ENCODE peak calls at places on chromosome 11, in four cellular contexts. One of them, this sample, is unnamed. For H3K27me3 and H3K36me3, the result is how much of the 10 kb centered on the place peaks cover.

GRCh38 chr11:20488352-20488751 is 100.8 kb downstream of the PRMT3 start:
- DNase-seq in cardiac muscle cell: no peak
- DNase-seq in sigmoid colon: no peak
- DNase-seq in ovary: no peak
- DNase-seq in this sample: no peak

GRCh38 chr11:19344661-19345518 is 104.1 kb upstream of the E2F8 start:
- DNase-seq in ovary: no peak
- DNase-seq in sigmoid colon: peak
- DNase-seq in cardiac muscle cell: peak
- DNase-seq in this sample: no peak

GRCh38 chr11:79236541-79236971 is 204.3 kb downstream of the TENM4 start:
- DNase-seq in cardiac muscle cell: peak
- DNase-seq in ovary: no peak
- DNase-seq in sigmoid colon: no peak
- DNase-seq in this sample: peak

GRCh38 chr11:85845052-85845631 is 10.0 kb upstream of the CCDC83 start:
- DNase-seq in ovary: no peak
- DNase-seq in cardiac muscle cell: peak
- DNase-seq in sigmoid colon: no peak
- DNase-seq in this sample: no peak

GRCh38 chr11:69217276-69218105 is 61.8 kb downstream of the SMIM38 start:
- DNase-seq in cardiac muscle cell: no peak
- DNase-seq in sigmoid colon: peak
- DNase-seq in ovary: no peak
- DNase-seq in this sample: no peak

GRCh38 chr11:109864834-109865557 is 228.2 kb upstream of the ZC3H12C start:
- DNase-seq in sigmoid colon: no peak
- DNase-seq in cardiac muscle cell: peak
- DNase-seq in ovary: no peak
- DNase-seq in this sample: no peak

GRCh38 chr11:118088531-118088930 is 1.8 kb upstream of the SMIM35 start:
- DNase-seq in cardiac muscle cell: no peak
- DNase-seq in sigmoid colon: no peak
- DNase-seq in ovary: no peak
- DNase-seq in this sample: no peak

GRCh38 chr11:42161886-42162285 is 702.4 kb upstream of the LRRC4C start:
- DNase-seq in sigmoid colon: no peak
- DNase-seq in ovary: no peak
- DNase-seq in cardiac muscle cell: peak
- DNase-seq in this sample: peak

GRCh38 chr11:18721576-18722292 is 4.3 kb downstream of the IGSF22 start:
- DNase-seq in ovary: peak
- DNase-seq in cardiac muscle cell: peak
- DNase-seq in sigmoid colon: no peak
- DNase-seq in this sample: no peak

GRCh38 chr11:35163209-35163608 is 24.2 kb downstream of the CD44 start:
- DNase-seq in ovary: no peak
- DNase-seq in cardiac muscle cell: no peak
- DNase-seq in sigmoid colon: no peak
- DNase-seq in this sample: no peak

GRCh38 chr11:94525933-94526332 is 13.7 kb downstream of the C11orf97 start:
- DNase-seq in cardiac muscle cell: peak
- DNase-seq in ovary: peak
- DNase-seq in sigmoid colon: peak
- DNase-seq in this sample: no peak

GRCh38 chr11:64358536-64358906 is 441 bp upstream of the RPS6KA4 start:
- DNase-seq in sigmoid colon: no peak
- DNase-seq in cardiac muscle cell: no peak
- DNase-seq in ovary: no peak
- DNase-seq in this sample: no peak

GRCh38 chr11:105673089-105673488 is 63.2 kb downstream of the GRIA4 start:
- DNase-seq in cardiac muscle cell: peak
- DNase-seq in sigmoid colon: no peak
- DNase-seq in ovary: no peak
- DNase-seq in this sample: no peak

GRCh38 chr11:128235446-128235845 is 351.9 kb downstream of the ETS1 start:
- DNase-seq in ovary: no peak
- DNase-seq in cardiac muscle cell: no peak
- DNase-seq in sigmoid colon: no peak
- DNase-seq in this sample: no peak

GRCh38 chr11:10659339-10660216 is 34.0 kb downstream of the IRAG1 start:
- DNase-seq in cardiac muscle cell: peak
- DNase-seq in ovary: no peak
- DNase-seq in sigmoid colon: peak
- DNase-seq in this sample: peak

GRCh38 chr11:55357560-55358184 is 10.1 kb upstream of the OR4A15 start:
- DNase-seq in sigmoid colon: no peak
- DNase-seq in cardiac muscle cell: no peak
- DNase-seq in ovary: no peak
- DNase-seq in this sample: no peak

GRCh38 chr11:117885777-117886176 is 9.3 kb upstream of the FXYD6 start:
- DNase-seq in sigmoid colon: peak
- DNase-seq in cardiac muscle cell: peak
- DNase-seq in ovary: peak
- DNase-seq in this sample: no peak

GRCh38 chr11:35143509-35144102 is 4.6 kb downstream of the CD44 start:
- DNase-seq in sigmoid colon: no peak
- DNase-seq in ovary: no peak
- DNase-seq in cardiac muscle cell: no peak
- DNase-seq in this sample: no peak

GRCh38 chr11:58057481-58057880 is 26.7 kb downstream of the OR6Q1 start:
- DNase-seq in ovary: no peak
- DNase-seq in cardiac muscle cell: no peak
- DNase-seq in sigmoid colon: no peak
- DNase-seq in this sample: no peak

GRCh38 chr11:31480930-31481329 is 28.5 kb downstream of the IMMP1L start:
- DNase-seq in sigmoid colon: no peak
- DNase-seq in ovary: no peak
- DNase-seq in cardiac muscle cell: no peak
- DNase-seq in this sample: no peak

GRCh38 chr11:2419638-2420501 is 19.3 kb downstream of the TSSC4 start:
- DNase-seq in cardiac muscle cell: peak
- DNase-seq in ovary: peak
- DNase-seq in sigmoid colon: peak
- DNase-seq in this sample: no peak

GRCh38 chr11:4030197-4030596 is 64.4 kb upstream of the RRM1 start:
- DNase-seq in cardiac muscle cell: no peak
- DNase-seq in ovary: no peak
- DNase-seq in sigmoid colon: no peak
- DNase-seq in this sample: no peak

GRCh38 chr11:71488086-71488967 is 35.3 kb downstream of the NADSYN1 start:
- DNase-seq in ovary: peak
- DNase-seq in sigmoid colon: peak
- DNase-seq in cardiac muscle cell: peak
- DNase-seq in this sample: no peak

GRCh38 chr11:36233226-36233625 is 56.0 kb downstream of the COMMD9 start:
- DNase-seq in cardiac muscle cell: peak
- DNase-seq in ovary: no peak
- DNase-seq in sigmoid colon: no peak
- DNase-seq in this sample: no peak

GRCh38 chr11:116502641-116503061 is 270.1 kb downstream of the BUD13 start:
- DNase-seq in cardiac muscle cell: no peak
- DNase-seq in ovary: no peak
- DNase-seq in sigmoid colon: no peak
- DNase-seq in this sample: no peak

GRCh38 chr11:110123003-110123402 is 29.8 kb downstream of the ZC3H12C start:
- DNase-seq in cardiac muscle cell: peak
- DNase-seq in ovary: no peak
- DNase-seq in sigmoid colon: no peak
- DNase-seq in this sample: peak

GRCh38 chr11:125084057-125084416 is 20.9 kb downstream of the SLC37A2 start:
- DNase-seq in sigmoid colon: peak
- DNase-seq in ovary: no peak
- DNase-seq in cardiac muscle cell: no peak
- DNase-seq in this sample: no peak
- TF ChIP-seq CTCF in sigmoid colon: no peak
- TF ChIP-seq CTCF in ovary: no peak
- TF ChIP-seq CTCF in cardiac muscle cell: no peak
- TF ChIP-seq CTCF in this sample: no peak

GRCh38 chr11:113477321-113477720 is 2.1 kb upstream of the DRD2 start:
- DNase-seq in ovary: no peak
- DNase-seq in sigmoid colon: no peak
- DNase-seq in cardiac muscle cell: peak
- DNase-seq in this sample: no peak
- H3K27me3 ChIP-seq in ovary: under half
- H3K27me3 ChIP-seq in sigmoid colon: under half
- H3K27me3 ChIP-seq in cardiac muscle cell: half or more
- H3K27me3 ChIP-seq in this sample: under half

GRCh38 chr11:77697865-77698264 is 60.3 kb upstream of the CLNS1A start:
- DNase-seq in cardiac muscle cell: no peak
- DNase-seq in sigmoid colon: no peak
- DNase-seq in ovary: no peak
- DNase-seq in this sample: no peak
- H3K36me3 ChIP-seq in cardiac muscle cell: half or more
- H3K36me3 ChIP-seq in sigmoid colon: under half
- H3K36me3 ChIP-seq in ovary: under half
- H3K36me3 ChIP-seq in this sample: under half

DNA sequence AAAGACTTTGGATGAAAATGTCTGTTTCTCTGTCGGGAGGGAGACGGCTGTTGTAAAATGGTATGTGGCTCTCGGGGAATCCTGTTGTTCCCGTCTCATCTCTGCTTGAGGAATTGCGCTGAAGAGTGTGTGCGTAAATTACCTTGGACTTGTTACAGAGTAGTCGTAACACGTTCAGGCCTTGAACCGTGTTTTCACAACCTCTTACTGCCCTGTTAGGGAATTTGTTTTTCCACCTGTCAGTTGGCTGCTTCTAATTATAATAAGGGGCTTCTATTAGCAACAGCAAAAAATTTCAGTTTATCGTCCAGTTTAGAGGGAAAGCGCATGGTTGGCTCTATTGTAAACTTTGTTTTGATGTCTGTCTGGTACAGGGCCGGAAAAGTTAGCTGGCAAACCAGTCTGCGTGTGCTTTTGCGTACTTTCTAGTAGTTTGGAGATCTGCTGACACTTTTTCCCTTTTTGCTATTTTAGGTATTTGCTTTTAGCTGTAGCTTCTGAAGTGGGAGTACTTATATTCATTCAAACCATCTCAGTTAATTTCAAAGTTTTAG is 1.5 kb downstream of the HIPK3 start:
- DNase-seq in ovary: no peak
- DNase-seq in sigmoid colon: peak
- DNase-seq in cardiac muscle cell: peak
- DNase-seq in this sample: no peak
- TF ChIP-seq CTCF in ovary: no peak
- TF ChIP-seq CTCF in sigmoid colon: no peak
- TF ChIP-seq CTCF in cardiac muscle cell: no peak
- TF ChIP-seq CTCF in this sample: no peak

GRCh38 chr11:33303541-33303940 is 46.4 kb downstream of the HIPK3 start:
- DNase-seq in cardiac muscle cell: no peak
- DNase-seq in ovary: no peak
- DNase-seq in sigmoid colon: no peak
- DNase-seq in this sample: no peak
- H3K27me3 ChIP-seq in cardiac muscle cell: under half
- H3K27me3 ChIP-seq in ovary: under half
- H3K27me3 ChIP-seq in sigmoid colon: under half
- H3K27me3 ChIP-seq in this sample: under half

GRCh38 chr11:62792193-62792575 is 378 bp upstream of the TMEM223 start:
- DNase-seq in ovary: no peak
- DNase-seq in cardiac muscle cell: no peak
- DNase-seq in sigmoid colon: peak
- DNase-seq in this sample: no peak
- H3K36me3 ChIP-seq in ovary: under half
- H3K36me3 ChIP-seq in cardiac muscle cell: under half
- H3K36me3 ChIP-seq in sigmoid colon: under half
- H3K36me3 ChIP-seq in this sample: under half

GRCh38 chr11:82653752-82654151 is 79.9 kb downstream of the FAM181B start:
- DNase-seq in sigmoid colon: no peak
- DNase-seq in cardiac muscle cell: no peak
- DNase-seq in ovary: no peak
- DNase-seq in this sample: no peak
- TF ChIP-seq CTCF in sigmoid colon: no peak
- TF ChIP-seq CTCF in cardiac muscle cell: no peak
- TF ChIP-seq CTCF in ovary: no peak
- TF ChIP-seq CTCF in this sample: no peak